ENCODE peak calls at places on chromosome 5, in four cellular contexts. J is gastrocnemius medialis, T is caudate nucleus, F is heart right ventricle. N is an unnamed sample.

GRCh38 chr5:82405618-82406199 is 127.6 kb upstream of the RPS23 start:
- DNase-seq in F (no peak), T (no peak), J (no peak), N (no peak)

GRCh38 chr5:137122075-137122474 is 377.1 kb downstream of the SPOCK1 start:
- DNase-seq in J (no peak), F (no peak), T (no peak), N (no peak)

GRCh38 chr5:10303699-10304170 is 4.0 kb downstream of the CMBL start:
- DNase-seq in T (no peak), F (no peak), J (no peak), N (no peak)

GRCh38 chr5:133796186-133796585 is 172.2 kb downstream of the C5orf15 start:
- DNase-seq in F (no peak), T (no peak), J (no peak), N (no peak)

GRCh38 chr5:167634432-167634831 is 657.0 kb upstream of the WWC1 start:
- DNase-seq in J (no peak), T (no peak), F (no peak), N (no peak)

GRCh38 chr5:32942225-32942989 is 231.3 kb downstream of the NPR3 start:
- DNase-seq in F (no peak), J (no peak), T (no peak), N (peak)

GRCh38 chr5:130885718-130886117 is 279.3 kb downstream of the HINT1 start:
- DNase-seq in T (no peak), F (no peak), J (no peak), N (no peak)

GRCh38 chr5:114678778-114679177 is 316.9 kb downstream of the KCNN2 start:
- DNase-seq in J (no peak), F (no peak), T (no peak), N (no peak)

GRCh38 chr5:114311943-114312342 is 49.9 kb upstream of the KCNN2 start:
- DNase-seq in F (no peak), J (no peak), T (no peak), N (no peak)

GRCh38 chr5:74257645-74258328 is 382.7 kb downstream of the ENC1 start:
- DNase-seq in F (peak), J (peak), T (no peak), N (peak)

GRCh38 chr5:116395178-116395577 is 179.4 kb downstream of the SEMA6A start:
- DNase-seq in J (no peak), F (no peak), T (no peak), N (no peak)

GRCh38 chr5:181151146-181151545 is 3.8 kb downstream of the OR2V2 start:
- DNase-seq in J (no peak), T (no peak), F (no peak), N (no peak)

GRCh38 chr5:88955403-88955802 is 72.4 kb upstream of the MEF2C start:
- DNase-seq in F (no peak), J (no peak), T (no peak), N (no peak)

GRCh38 chr5:7073666-7074065 is 322.3 kb upstream of the ADCY2 start:
- DNase-seq in T (no peak), J (no peak), F (no peak), N (no peak)

GRCh38 chr5:83645936-83646335 is 74.7 kb downstream of the HAPLN1 start:
- DNase-seq in T (no peak), J (no peak), F (no peak), N (no peak)

GRCh38 chr5:51664491-51665294 is 281.4 kb downstream of the ISL1 start:
- DNase-seq in F (no peak), T (no peak), J (no peak), N (no peak)

GRCh38 chr5:147441191-147441695 is 68.6 kb downstream of the DPYSL3 start:
- DNase-seq in T (no peak), F (no peak), J (no peak), N (no peak)

GRCh38 chr5:89968870-89969472 is 440.6 kb downstream of the CETN3 start:
- DNase-seq in F (peak), T (no peak), J (no peak), N (no peak)

GRCh38 chr5:172768573-172769323 is 2.2 kb downstream of the DUSP1 start:
- DNase-seq in F (no peak), J (no peak), T (no peak), N (peak)

GRCh38 chr5:3214396-3214795 is 381.2 kb upstream of the IRX1 start:
- DNase-seq in J (no peak), F (no peak), T (no peak), N (no peak)

GRCh38 chr5:176733586-176734262 is 76.6 kb upstream of the UNC5A start:
- DNase-seq in T (no peak), F (no peak), J (no peak), N (no peak)

GRCh38 chr5:108295588-108296368 is 86.1 kb downstream of the FBXL17 start:
- DNase-seq in F (no peak), J (no peak), T (no peak), N (no peak)

GRCh38 chr5:131396015-131396414 is 132.2 kb downstream of the CDC42SE2 start:
- DNase-seq in F (no peak), T (no peak), J (no peak), N (no peak)

GRCh38 chr5:34609951-34610431 is 46.1 kb upstream of the RAI14 start:
- DNase-seq in T (no peak), F (no peak), J (no peak), N (no peak)

GRCh38 chr5:161009194-161009593 is 157.2 kb upstream of the ATP10B start:
- DNase-seq in T (no peak), F (no peak), J (no peak), N (no peak)

GRCh38 chr5:178201221-178201926 is 3.0 kb upstream of the HNRNPAB start:
- DNase-seq in J (no peak), F (no peak), T (no peak), N (no peak)

GRCh38 chr5:123810253-123810652 is 298.3 kb downstream of the CSNK1G3 start:
- DNase-seq in J (no peak), T (no peak), F (no peak), N (peak)

GRCh38 chr5:126866837-126867236 is 89.9 kb downstream of the LMNB1 start:
- DNase-seq in T (no peak), J (no peak), F (no peak), N (no peak)

GRCh38 chr5:93915142-93915553 is 173.7 kb upstream of the POU5F2 start:
- DNase-seq in T (no peak), J (no peak), F (no peak), N (no peak)

GRCh38 chr5:16539169-16539666 is 73.6 kb upstream of the ZNF622 start:
- DNase-seq in F (peak), T (no peak), J (peak), N (peak)

GRCh38 chr5:171580506-171581265 is 161.2 kb downstream of the FGF18 start:
- DNase-seq in T (no peak), F (peak), J (no peak), N (no peak)

GRCh38 chr5:34626036-34626435 is 30.1 kb upstream of the RAI14 start:
- DNase-seq in T (no peak), J (no peak), F (no peak), N (no peak)

GRCh38 chr5:77641397-77641943 is 3.0 kb upstream of the OTP start:
- DNase-seq in T (no peak), F (no peak), J (no peak), N (no peak)

GRCh38 chr5:40676643-40677333 is 2.9 kb upstream of the PTGER4 start:
- DNase-seq in T (no peak), F (peak), J (peak), N (no peak)

GRCh38 chr5:17196686-17197085 is 20.7 kb upstream of the BASP1 start:
- DNase-seq in J (no peak), T (no peak), F (no peak), N (no peak)

GRCh38 chr5:141513021-141513626 is 24.2 kb downstream of the PCDHGC5 start:
- DNase-seq in J (peak), F (no peak), T (no peak), N (no peak)

GRCh38 chr5:108720416-108720815 is 27.3 kb upstream of the FER start:
- DNase-seq in T (no peak), J (no peak), F (no peak), N (no peak)

GRCh38 chr5:139663207-139663606 is 15.1 kb downstream of the CXXC5 start:
- DNase-seq in J (no peak), T (no peak), F (no peak), N (no peak)
- H3K27ac ChIP-seq in J (peak), T (peak), F (peak), N (no peak)

GRCh38 chr5:154778534-154778933 is 23.4 kb downstream of the LARP1 start:
- DNase-seq in T (no peak), F (peak), J (peak), N (no peak)
- H3K27ac ChIP-seq in T (no peak), F (no peak), J (peak), N (no peak)

GRCh38 chr5:149063017-149063687 is at the start of gene SH3TC2:
- DNase-seq in J (no peak), F (peak), T (peak), N (peak)
- H3K27ac ChIP-seq in J (peak), F (peak), T (peak), N (peak)

GRCh38 chr5:55154893-55155292 is 5.1 kb upstream of the GPX8 start:
- DNase-seq in F (no peak), T (no peak), J (no peak), N (no peak)

GRCh38 chr5:55160493-55161209 is 680 bp downstream of the GPX8 start:
- DNase-seq in F (peak), J (peak), T (no peak), N (peak)

DNA sequence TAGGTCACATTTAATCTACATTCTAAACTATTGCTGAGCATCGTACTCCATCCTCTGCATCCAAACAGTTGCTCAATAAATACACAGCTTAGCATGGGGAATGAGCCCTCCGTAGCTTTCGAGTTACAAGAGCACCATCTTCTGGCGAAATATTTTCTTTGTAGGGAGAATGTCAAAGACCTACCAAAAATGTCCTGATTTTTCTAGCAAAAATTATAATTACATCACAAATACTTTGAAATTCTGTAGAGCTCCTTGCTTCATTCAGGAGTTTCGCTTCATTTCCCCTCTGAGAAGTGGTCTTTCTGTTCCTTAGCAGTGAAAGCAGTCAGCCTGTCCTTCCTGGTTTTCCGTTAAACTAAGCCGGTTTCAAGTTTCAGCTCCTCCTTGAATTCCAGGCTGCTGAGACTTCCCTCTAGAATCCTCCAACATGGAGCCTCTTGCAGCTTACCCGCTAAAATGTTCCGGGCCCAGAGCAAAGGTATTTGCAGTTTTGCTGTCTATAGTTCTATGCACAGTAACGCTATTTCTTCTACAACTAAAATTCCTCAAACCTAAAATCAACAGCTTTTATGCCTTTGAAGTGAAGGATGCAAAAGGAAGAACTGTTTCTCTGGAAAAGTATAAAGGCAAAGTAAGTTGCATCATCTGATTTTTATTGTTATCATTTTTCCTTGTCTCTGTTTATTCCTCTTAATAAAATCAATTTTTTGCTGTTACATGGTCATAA is at the start of gene GPX8:
- DNase-seq in J (no peak), F (peak), T (no peak), N (no peak)
- H3K27ac ChIP-seq in J (peak), F (peak), T (peak), N (peak)

DNA sequence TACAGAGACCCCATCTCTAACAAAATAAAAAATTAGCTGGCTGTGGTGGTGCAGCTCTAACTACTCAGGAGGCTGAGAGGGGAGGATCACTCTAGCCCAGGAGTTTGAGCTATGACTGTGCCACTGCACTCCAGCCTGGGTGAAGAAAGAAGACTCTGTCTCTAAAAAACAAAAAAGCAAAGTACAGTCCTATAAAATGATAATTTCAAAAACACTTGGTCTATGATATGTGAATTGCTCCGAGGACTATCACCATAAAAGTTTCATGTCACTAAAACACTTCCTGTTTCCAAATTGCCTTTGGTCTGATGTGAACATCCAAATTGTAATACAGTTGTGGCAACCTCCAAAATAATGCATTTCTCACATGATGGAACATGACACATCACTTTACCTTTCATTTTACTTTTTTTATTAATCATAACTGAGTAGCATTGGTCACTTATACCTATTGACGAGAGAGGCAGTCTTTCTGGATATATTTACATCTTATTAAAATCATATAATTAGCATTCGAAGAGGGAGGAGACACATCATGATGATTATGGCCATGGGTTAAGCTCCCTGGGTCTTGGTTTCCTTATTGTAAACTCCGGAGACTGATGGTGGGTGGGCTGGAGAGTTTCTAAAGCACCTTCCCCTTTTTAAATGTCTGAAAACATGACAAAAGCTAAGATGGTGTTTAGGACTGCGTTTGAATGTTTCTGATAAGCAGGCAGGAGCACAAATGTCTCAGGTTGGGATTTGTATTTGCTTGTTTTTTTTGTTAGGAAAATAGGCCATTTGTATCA is 25.8 kb upstream of the CD180 start:
- DNase-seq in J (no peak), T (no peak), F (no peak), N (no peak)
- H3K27ac ChIP-seq in J (no peak), T (no peak), F (no peak), N (peak)

DNA sequence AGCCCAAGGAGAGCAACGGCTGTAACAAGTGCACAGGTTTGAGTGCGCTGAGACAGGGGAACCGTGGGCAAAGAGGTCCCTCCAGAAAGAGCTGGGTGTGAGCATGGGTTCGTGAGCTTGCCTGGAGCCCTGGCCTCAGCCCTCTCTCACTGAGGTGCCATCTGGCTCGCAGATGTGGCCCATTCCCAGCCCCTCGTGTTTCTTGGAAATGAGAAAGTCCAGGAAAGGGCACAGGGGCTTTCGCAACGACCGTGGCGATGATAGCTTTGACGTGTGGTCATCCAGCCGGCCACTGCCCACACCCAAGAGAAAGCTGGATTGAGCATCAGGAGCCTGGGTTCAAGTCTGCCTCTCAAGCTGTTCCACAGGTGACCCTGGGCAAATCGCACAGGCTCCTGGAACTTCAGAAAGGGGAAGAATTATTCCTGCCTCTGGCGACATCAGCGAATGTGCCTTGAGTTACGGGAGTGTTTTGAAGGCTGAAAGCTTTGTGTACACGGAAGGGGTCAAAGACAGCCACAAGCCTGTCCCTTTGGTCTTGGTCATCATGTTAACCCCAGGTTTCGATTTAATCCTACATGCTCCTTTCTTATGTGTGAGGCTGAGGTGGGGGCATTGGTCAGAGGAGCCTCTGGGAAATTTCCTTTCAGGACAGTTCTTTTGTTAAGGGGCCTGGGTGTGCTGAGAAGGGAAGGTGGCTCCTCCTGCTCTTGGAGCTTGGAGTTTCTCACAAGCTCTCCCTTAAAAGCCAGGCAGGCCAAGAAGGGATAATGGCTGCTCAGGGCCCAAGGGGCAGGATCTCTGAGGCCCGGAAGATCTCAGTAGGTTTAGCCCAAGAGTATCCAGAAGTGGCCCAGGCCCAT is 41.6 kb upstream of the IL17B start:
- DNase-seq in F (peak), T (no peak), J (no peak), N (no peak)
- H3K27ac ChIP-seq in F (peak), T (no peak), J (peak), N (peak)

GRCh38 chr5:14244721-14245518 is 101.8 kb downstream of the TRIO start:
- DNase-seq in J (no peak), F (no peak), T (no peak), N (no peak)

GRCh38 chr5:14242447-14242846 is 99.3 kb downstream of the TRIO start:
- DNase-seq in J (no peak), T (no peak), F (no peak), N (no peak)

GRCh38 chr5:14240366-14240765 is 97.2 kb downstream of the TRIO start:
- DNase-seq in J (no peak), F (no peak), T (no peak), N (no peak)

GRCh38 chr5:14243768-14244167 is 100.6 kb downstream of the TRIO start:
- DNase-seq in F (no peak), T (no peak), J (no peak), N (no peak)

DNA sequence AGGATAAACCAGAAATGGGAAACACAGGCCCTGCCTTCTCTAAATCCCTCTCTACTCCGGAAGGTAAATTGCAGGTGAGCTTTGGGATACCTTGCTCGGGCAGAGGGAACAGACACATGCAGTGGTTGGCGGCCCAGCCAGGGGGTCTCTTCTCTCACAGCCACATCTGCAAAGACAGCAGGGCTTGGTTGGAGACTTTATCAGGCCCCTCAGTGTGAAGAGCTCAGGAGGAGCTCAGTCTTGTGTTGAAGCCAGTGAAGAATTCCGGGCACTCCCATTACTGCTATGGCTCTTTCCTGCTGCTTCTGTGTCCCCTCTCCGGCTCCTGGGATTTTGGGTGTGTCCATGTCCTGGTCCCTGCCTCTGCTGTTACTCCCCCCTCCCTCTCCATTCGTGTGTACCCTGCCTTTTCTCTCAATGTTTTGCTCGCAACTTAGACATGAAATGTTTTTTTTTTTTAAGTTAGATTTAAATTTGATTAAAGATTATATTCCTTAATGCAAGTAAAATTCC is 99.8 kb downstream of the TRIO start:
- DNase-seq in J (no peak), T (no peak), F (no peak), N (no peak)
- H3K27ac ChIP-seq in J (no peak), T (no peak), F (no peak), N (no peak)

DNA sequence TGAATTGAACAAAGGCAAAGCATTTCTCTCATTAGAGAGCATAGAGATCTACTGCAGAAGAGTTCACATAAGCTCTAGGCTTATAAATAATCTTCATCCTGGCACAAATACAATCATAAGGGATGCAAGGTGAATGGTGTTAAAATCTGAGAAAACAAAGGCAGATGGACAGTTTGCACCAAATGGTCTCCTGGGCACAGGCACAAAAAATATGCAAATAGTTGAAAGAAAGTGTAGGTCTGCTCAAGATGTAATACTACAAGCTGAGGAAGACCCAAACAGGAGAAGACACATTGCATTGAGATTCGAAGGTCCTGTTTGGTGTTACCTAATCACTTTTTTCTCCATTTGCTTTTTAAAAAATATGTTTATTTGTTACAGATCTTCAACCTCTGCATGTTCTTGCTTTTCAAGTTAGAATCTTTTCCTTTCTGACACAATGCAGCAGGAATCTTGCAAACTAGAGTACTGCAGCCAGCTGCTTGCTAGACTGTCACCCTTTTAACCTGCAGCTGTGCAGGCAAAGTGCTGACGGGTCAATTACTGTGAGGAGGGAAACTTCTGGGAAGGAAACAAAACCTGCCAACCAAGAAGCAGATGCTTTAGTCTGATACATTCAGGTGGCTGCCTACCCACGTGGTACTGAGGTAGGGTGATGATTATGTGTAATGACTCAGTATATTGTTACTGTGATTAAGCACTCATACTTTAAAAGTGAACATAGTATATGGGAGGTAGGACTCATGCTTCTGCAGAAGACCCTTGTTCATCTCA is 1048.6 kb upstream of the SEMA6A start:
- DNase-seq in F (no peak), J (no peak), T (no peak), N (no peak)
- H3K27ac ChIP-seq in F (no peak), J (no peak), T (no peak), N (no peak)